ENCODE peak calls at places on chromosome 21, in ten cellular contexts. F is cardiac muscle cell, B is esophagus squamous epithelium, L is upper lobe of right lung, I is NB4, A is GM13977, K is kidney epithelial cell, R is progenitor cell of endocrine pancreas, Y is epithelial cell of proximal tubule, D is brain microvascular endothelial cell. W is an unnamed sample.

GRCh38 chr21:37921091-37921490 is 4.8 kb upstream of the KCNJ6 start:
- DNase-seq in F (peak; percentile 12), A (no peak), D (no peak), L (no peak), R (no peak), I (no peak), K (peak; percentile 84), Y (peak; percentile 77), B (no peak), W (peak; percentile 5)

GRCh38 chr21:25561668-25562641 is 45.3 kb downstream of the MRPL39 start:
- DNase-seq in R (peak; percentile 31), F (peak; percentile 77), D (peak; percentile 66), L (peak; percentile 80), Y (no peak), A (peak; percentile 64), K (no peak), B (no peak), I (peak; percentile 88), W (peak; percentile 65)

GRCh38 chr21:27648560-27648959 is 681.7 kb upstream of the ADAMTS5 start:
- DNase-seq in F (peak; percentile 81), B (no peak), D (peak; percentile 97), R (no peak), Y (no peak), L (no peak), A (no peak), I (no peak), K (peak; percentile 45), W (peak; percentile 71)

GRCh38 chr21:36297555-36297937 is 22.5 kb upstream of the MORC3 start:
- DNase-seq in B (no peak), Y (no peak), L (peak; percentile 19), D (no peak), I (no peak), A (no peak), F (no peak), K (no peak), R (no peak), W (no peak)

GRCh38 chr21:26795866-26796329 is 49.3 kb downstream of the ADAMTS1 start:
- DNase-seq in R (no peak), Y (no peak), F (peak; percentile 98), A (no peak), B (no peak), L (no peak), I (no peak), D (peak; percentile 97), K (peak; percentile 64), W (peak; percentile 93)

GRCh38 chr21:25563399-25564116 is 43.7 kb downstream of the MRPL39 start:
- DNase-seq in D (no peak), Y (no peak), L (no peak), I (peak; percentile 82), K (no peak), R (no peak), B (no peak), F (peak; percentile 58), A (peak; percentile 41), W (no peak)

GRCh38 chr21:34945288-34945687 is 103.8 kb downstream of the RUNX1 start:
- DNase-seq in L (no peak), R (no peak), B (no peak), K (no peak), F (no peak), D (no peak), I (no peak), Y (no peak), A (no peak), W (no peak)

GRCh38 chr21:43188712-43189151 is 19.9 kb downstream of the CRYAA start:
- DNase-seq in D (no peak), R (peak; percentile 2), I (no peak), K (no peak), L (peak; percentile 63), A (no peak), B (no peak), F (no peak), Y (no peak), W (no peak)

DNA sequence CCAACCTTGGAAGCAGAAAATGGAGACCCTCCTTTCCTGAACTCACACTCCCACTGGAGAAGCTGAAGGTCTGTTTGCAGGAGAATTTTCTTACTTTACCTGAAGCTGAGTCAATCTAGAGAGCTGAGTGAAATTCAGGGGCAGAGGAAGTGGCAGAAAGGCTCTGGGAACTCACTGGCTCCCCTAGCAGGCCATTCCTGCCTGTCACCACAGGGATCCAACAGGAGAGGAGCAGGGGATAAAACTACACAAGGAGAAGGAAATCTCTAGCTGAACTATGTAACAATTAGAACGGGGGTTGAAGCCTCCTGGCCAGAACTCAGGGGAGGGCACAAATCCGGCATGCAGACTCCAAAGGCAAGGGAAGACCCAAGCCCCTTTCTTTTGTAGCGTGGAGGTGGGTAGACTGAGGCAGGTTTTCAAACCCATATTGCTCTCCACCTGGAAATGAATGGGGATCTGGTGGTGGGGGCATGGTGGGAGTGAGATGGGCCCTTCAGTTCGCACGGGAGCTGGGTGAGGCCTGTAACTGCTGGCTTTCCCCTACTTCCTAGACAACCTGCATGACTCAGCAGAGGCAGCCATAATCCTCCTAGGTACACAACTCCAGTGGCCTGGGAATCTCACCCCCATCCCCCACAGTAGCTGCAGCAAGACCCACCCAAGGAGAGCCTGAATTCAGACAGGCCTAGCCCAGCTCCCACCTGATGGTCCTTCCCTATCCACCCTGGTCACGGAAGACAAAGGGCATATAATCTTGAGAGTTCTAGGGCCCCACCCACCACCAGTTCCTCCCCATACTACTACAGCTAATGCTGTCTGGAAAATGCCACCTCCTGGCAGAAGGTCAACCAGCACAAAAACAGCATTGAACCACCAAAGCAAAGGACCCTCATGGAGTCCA is 158.1 kb downstream of the LTN1 start:
- DNase-seq in I (no peak), F (no peak), A (no peak), D (no peak), Y (no peak), L (no peak), R (no peak), K (no peak), B (no peak), W (no peak)
- TF ChIP-seq CTCF in I (no peak), F (no peak), A (no peak), D (no peak), Y (no peak), L (no peak), R (no peak), K (no peak), B (no peak), W (peak; percentile 7)

GRCh38 chr21:39381009-39381408 is 32.1 kb upstream of the HMGN1 start:
- DNase-seq in L (no peak), B (no peak), R (no peak), K (no peak), I (no peak), F (no peak), D (no peak), Y (no peak), A (no peak), W (no peak)

GRCh38 chr21:39375446-39375845 is 26.6 kb upstream of the HMGN1 start:
- DNase-seq in F (no peak), L (no peak), B (no peak), R (no peak), I (no peak), A (no peak), K (no peak), Y (no peak), D (no peak), W (no peak)

GRCh38 chr21:39374046-39374445 is 25.2 kb upstream of the HMGN1 start:
- DNase-seq in B (no peak), R (no peak), A (no peak), I (no peak), F (no peak), L (no peak), Y (no peak), D (no peak), K (no peak), W (no peak)

GRCh38 chr21:39379986-39380891 is 31.4 kb upstream of the HMGN1 start:
- DNase-seq in F (peak; percentile 98), A (peak; percentile 92), Y (no peak), B (peak; percentile 39), D (peak; percentile 98), K (peak; percentile 88), L (peak; percentile 98), I (peak; percentile 96), R (peak; percentile 74), W (peak; percentile 98)

DNA sequence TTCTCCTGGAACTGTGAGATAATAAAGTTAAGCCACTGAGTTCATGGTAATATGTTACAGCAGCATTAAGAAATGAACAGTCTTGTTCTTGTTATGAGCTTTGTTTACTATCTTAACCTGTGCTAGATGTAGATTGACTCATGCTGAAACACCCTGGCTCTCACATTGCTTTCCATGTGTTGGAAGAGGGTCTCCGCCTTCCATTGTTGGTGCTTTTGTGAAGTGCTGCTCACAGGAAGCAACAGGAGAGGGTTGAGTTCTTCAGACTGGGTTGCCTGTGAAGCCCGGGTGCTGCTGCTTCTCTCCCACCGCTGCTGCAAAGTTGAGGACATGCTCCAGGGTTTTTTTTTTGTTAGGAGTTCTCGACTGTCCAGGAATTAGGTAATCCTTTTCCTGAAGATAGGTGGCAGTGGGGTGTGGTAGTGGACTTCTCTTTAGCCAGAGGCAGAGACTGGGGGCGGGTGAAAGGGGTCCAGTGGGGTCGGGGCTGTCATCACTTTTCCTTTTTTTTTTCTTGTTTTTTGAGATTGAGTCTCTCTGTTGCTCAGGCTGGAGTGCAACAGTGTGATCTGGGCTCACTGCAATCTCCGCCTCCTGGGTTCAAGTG is 28.7 kb upstream of the HMGN1 start:
- DNase-seq in I (no peak), L (no peak), K (no peak), F (peak; percentile 34), Y (no peak), B (no peak), D (no peak), A (no peak), R (no peak), W (no peak)
- TF ChIP-seq CTCF in I (no peak), L (no peak), K (peak; percentile 21), F (no peak), Y (no peak), B (no peak), D (no peak), A (no peak), R (no peak), W (no peak)

GRCh38 chr21:45541221-45542039 is 810 bp downstream of the SLC19A1 start:
- DNase-seq in F (peak; percentile 71), K (no peak), Y (no peak), D (no peak), L (peak; percentile 90), A (peak; percentile 97), B (no peak), R (peak; percentile 9), I (peak; percentile 85), W (no peak)

GRCh38 chr21:45542667-45543370 is 579 bp upstream of the SLC19A1 start:
- DNase-seq in R (peak; percentile 10), L (peak; percentile 70), D (no peak), Y (no peak), F (no peak), I (no peak), A (no peak), K (no peak), B (no peak), W (no peak)

GRCh38 chr21:45543710-45544448 is 1.6 kb upstream of the SLC19A1 start:
- DNase-seq in L (peak; percentile 63), D (no peak), F (no peak), Y (no peak), R (no peak), I (no peak), A (peak; percentile 44), B (no peak), K (no peak), W (no peak)

GRCh38 chr21:45543371-45543709 is 1.1 kb upstream of the SLC19A1 start:
- DNase-seq in L (no peak), B (no peak), F (no peak), A (peak; percentile 43), I (no peak), K (no peak), D (no peak), Y (no peak), R (no peak), W (no peak)

DNA sequence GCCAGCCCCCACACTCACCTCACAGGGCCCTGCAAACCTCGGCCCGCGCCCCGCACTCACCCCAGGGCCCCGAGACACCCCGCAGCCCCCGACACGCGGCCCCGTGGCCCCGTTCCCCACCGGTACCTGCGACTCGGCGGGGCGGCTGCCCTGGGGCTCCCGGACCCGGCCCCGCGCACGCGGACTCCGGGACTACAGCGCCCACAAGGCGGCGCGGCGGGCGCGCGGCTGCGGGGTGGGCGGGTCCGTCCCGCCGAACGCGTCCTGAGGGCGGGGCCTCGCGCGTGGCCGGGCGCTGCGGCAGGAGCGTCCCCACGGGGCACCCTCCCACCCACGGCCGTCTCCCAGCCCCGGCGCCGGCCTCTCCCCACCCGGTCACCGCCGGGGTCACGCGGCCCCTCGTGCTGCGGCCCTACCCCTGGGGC is at the start of gene SLC19A1:
- DNase-seq in A (peak; percentile 99), R (peak; percentile 56), L (peak; percentile 88), B (no peak), D (no peak), K (no peak), F (peak; percentile 69), I (peak; percentile 77), Y (no peak), W (no peak)
- TF ChIP-seq CTCF in A (peak; percentile 48), R (peak; percentile 55), L (peak; percentile 26), B (peak; percentile 61), D (peak; percentile 23), K (no peak), F (peak; percentile 19), I (no peak), Y (no peak), W (peak; percentile 66)

GRCh38 chr21:14121719-14122118 is 89.0 kb downstream of the LIPI start:
- DNase-seq in Y (no peak), I (no peak), R (no peak), D (no peak), K (no peak), L (no peak), A (no peak), F (no peak), B (no peak), W (no peak)

GRCh38 chr21:14119038-14119437 is 91.7 kb downstream of the LIPI start:
- DNase-seq in L (no peak), D (no peak), F (no peak), B (no peak), R (no peak), A (no peak), Y (no peak), K (no peak), I (peak; percentile 31), W (no peak)

GRCh38 chr21:14115646-14116045 is 95.1 kb downstream of the LIPI start:
- DNase-seq in R (no peak), K (no peak), Y (no peak), A (no peak), D (no peak), B (no peak), I (no peak), L (no peak), F (no peak), W (no peak)

GRCh38 chr21:14116080-14116481 is 94.7 kb downstream of the LIPI start:
- DNase-seq in K (no peak), D (no peak), R (no peak), B (no peak), A (peak; percentile 26), Y (no peak), L (no peak), F (no peak), I (no peak), W (no peak)

DNA sequence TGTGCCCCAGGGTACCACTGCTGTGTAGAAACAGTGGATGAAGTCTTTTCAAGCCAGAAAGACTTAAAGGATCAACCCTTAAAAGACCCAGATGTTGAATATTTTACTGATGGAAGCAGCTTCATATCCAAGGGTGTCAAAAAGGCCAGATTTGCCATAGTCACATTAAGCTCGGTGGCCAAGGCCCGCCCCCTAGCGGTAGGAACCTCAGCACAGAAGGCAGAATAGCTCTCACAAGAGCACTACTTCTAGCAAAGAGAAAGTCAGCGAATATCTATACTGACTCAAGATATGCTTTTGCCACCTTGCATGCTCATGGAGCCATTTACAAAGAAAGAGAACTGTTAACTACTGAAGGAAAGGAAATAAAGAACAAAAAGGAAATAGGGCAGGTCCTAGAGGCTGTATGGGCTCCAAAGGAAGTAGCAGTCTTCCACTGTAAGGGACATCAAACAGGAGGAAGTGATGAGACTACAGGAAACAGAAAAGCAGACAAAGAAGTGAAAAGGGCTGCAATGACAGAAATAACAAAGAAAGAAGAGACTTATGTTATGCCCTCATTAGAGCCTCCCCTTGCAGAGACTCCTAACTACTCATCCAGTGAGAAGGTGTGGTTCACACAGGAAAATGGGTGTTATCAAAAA is 90.5 kb downstream of the LIPI start:
- DNase-seq in F (no peak), L (no peak), D (no peak), Y (no peak), B (no peak), R (no peak), I (peak; percentile 64), K (no peak), A (peak; percentile 22), W (peak; percentile 4)
- TF ChIP-seq CTCF in F (no peak), L (peak; percentile 48), D (peak; percentile 46), Y (peak; percentile 61), B (peak; percentile 52), R (peak; percentile 51), I (peak; percentile 89), K (peak; percentile 48), A (peak; percentile 93), W (peak; percentile 71)